ENCODE peak calls at places on chromosome 11, in seven cellular contexts. I is fibroblast of lung, S is colonic mucosa, R is Caco-2, Z is RWPE2, O is spleen, C is right cardiac atrium. B is an unnamed sample. For H3K27me3, the result is how much of the 10 kb centered on the place peaks cover.

GRCh38 chr11:12179521-12179920 is 69.1 kb downstream of the MICAL2 start:
- DNase-seq in I (no peak), S (no peak), R (no peak), Z (no peak), O (no peak), C (peak), B (no peak)

GRCh38 chr11:67312187-67313021 is 9.1 kb downstream of the SSH3 start:
- DNase-seq in I (no peak), S (peak), R (peak), Z (peak), O (peak), C (no peak), B (peak)

GRCh38 chr11:127965947-127966668 is 621.2 kb downstream of the ETS1 start:
- DNase-seq in I (peak), S (no peak), R (no peak), Z (no peak), O (no peak), C (no peak), B (no peak)

GRCh38 chr11:35662061-35662648 is 420 bp upstream of the TRIM44 start:
- DNase-seq in I (no peak), S (no peak), R (no peak), Z (no peak), O (no peak), C (no peak), B (peak)

GRCh38 chr11:19687372-19687771 is 25.3 kb upstream of the NAV2 start:
- DNase-seq in I (no peak), S (no peak), R (no peak), Z (no peak), O (no peak), C (no peak), B (no peak)

GRCh38 chr11:19633276-19633675 is 79.4 kb upstream of the NAV2 start:
- DNase-seq in I (peak), S (no peak), R (no peak), Z (no peak), O (no peak), C (peak), B (peak)

GRCh38 chr11:64104632-64105031 is 61.3 kb downstream of the MACROD1 start:
- DNase-seq in I (no peak), S (no peak), R (no peak), Z (no peak), O (no peak), C (no peak), B (no peak)

GRCh38 chr11:46338988-46339666 is 8.1 kb upstream of the DGKZ start:
- DNase-seq in I (no peak), S (no peak), R (no peak), Z (no peak), O (no peak), C (peak), B (no peak)

GRCh38 chr11:19963697-19964340 is 196.5 kb downstream of the DBX1 start:
- DNase-seq in I (no peak), S (no peak), R (no peak), Z (no peak), O (no peak), C (no peak), B (no peak)

GRCh38 chr11:128302425-128303186 is 284.8 kb downstream of the ETS1 start:
- DNase-seq in I (no peak), S (no peak), R (no peak), Z (no peak), O (no peak), C (no peak), B (no peak)

GRCh38 chr11:35234836-35235235 is 95.9 kb downstream of the CD44 start:
- DNase-seq in I (peak), S (no peak), R (no peak), Z (no peak), O (no peak), C (no peak), B (no peak)

GRCh38 chr11:67379061-67380058 is 6.0 kb upstream of the CLCF1 start:
- DNase-seq in I (peak), S (no peak), R (no peak), Z (no peak), O (no peak), C (no peak), B (no peak)

GRCh38 chr11:108467091-108467823 is at the start of gene C11orf65:
- DNase-seq in I (peak), S (peak), R (peak), Z (peak), O (peak), C (peak), B (peak)

GRCh38 chr11:15204766-15205165 is 90.0 kb downstream of the INSC start:
- DNase-seq in I (no peak), S (no peak), R (no peak), Z (no peak), O (no peak), C (no peak), B (no peak)

GRCh38 chr11:114447892-114448291 is 8.6 kb downstream of the REXO2 start:
- DNase-seq in I (peak), S (no peak), R (peak), Z (no peak), O (no peak), C (no peak), B (no peak)

GRCh38 chr11:73856001-73856663 is 20.5 kb downstream of the COA4 start:
- DNase-seq in I (no peak), S (no peak), R (no peak), Z (no peak), O (no peak), C (no peak), B (no peak)

GRCh38 chr11:34916810-34917780 is 677 bp downstream of the PDHX start:
- DNase-seq in I (peak), S (no peak), R (no peak), Z (peak), O (no peak), C (no peak), B (no peak)

DNA sequence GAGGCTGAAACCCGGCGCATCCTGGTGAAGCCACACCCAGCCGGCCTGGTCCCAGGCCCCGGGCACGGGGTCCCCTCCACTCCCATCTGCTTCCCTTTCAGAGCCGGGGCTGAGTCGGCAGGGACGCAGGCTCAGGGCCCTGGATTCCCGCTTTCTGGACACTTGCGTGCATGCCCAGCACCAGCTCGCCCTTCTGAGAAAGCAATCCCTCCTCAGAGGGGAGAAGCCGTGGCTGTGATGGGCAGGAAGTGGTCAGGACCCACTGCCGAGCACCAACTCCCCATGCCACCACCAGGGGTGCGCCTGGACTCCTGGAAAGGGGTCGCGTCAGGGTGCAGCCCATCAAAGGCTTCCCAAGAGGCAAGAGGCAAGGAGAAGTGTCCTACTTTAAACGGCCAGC is 15.1 kb downstream of the CDKN1C start:
- DNase-seq in I (no peak), S (no peak), R (no peak), Z (no peak), O (no peak), C (no peak), B (no peak)
- H3K27me3 ChIP-seq in I (under half), S (under half), R (under half), Z (under half), O (under half), C (under half), B (under half)

GRCh38 chr11:2555376-2555775 is 110.6 kb downstream of the KCNQ1 start:
- DNase-seq in I (no peak), S (no peak), R (no peak), Z (no peak), O (peak), C (no peak), B (no peak)
- H3K27me3 ChIP-seq in I (under half), S (under half), R (under half), Z (under half), O (under half), C (under half), B (under half)

DNA sequence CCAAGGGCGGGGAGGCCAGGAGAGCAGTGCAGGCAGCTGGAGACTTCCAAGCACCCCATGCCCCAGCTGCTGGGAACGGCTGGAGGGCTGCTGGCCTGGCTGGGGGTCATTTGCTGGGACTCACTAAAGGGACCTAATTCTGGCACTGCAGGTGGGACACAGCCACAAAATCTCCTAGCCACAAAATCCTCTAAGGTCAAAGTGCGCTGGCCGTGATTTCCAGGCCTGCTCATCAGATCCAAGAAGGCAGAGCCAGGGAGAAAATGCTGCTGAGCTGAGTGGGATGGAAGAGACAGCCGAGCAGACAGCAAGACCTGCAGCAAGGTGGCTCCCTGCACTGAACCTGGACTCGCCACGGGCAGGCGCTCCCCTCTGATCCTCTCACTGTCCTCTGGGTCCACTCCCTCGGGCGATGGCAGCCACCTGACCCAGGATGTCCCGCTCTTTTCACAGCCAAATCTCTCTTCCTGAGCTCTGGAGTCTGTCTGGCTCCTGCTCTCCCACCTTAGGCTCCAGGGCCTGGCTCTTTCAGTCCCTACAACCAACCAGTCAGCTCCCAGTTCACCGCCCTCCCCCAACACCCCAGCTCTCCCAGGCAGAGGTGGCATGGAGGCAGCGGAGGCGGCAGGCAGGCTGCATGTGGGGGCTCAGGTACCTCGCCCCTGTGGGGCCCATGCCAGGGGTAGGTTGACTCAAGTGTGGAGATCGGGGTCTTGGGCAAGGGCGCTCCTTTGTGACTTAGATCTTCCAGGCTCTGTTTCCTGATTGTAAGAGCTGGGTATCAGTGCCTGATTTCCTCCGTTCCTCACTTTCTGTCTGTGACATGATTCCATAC is 14.5 kb downstream of the OVOL1 start:
- DNase-seq in I (no peak), S (no peak), R (no peak), Z (no peak), O (no peak), C (no peak), B (no peak)
- H3K27me3 ChIP-seq in I (under half), S (under half), R (under half), Z (under half), O (under half), C (under half), B (under half)

DNA sequence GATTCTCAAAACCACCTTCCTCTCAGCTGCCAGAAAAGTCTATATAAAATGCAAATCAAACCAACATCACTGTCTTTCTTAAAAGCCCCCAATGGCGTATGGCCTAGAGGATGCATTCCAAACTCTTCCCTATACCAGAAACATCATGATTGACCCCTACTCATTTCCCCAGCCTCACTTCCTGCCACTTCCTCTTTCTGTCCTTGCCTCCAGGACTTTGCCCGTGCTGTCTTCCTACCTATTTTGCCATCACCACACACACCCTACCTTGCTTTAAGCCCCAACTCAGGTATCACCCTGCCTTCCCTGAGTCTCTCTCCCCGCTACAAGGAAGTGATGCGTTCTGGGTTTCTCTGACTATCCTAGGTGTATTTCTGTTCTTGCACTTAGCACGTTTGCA is 8.1 kb downstream of the POU2AF2 start:
- DNase-seq in I (no peak), S (no peak), R (no peak), Z (no peak), O (no peak), C (no peak), B (no peak)
- H3K27me3 ChIP-seq in I (under half), S (under half), R (under half), Z (under half), O (under half), C (under half), B (under half)

GRCh38 chr11:76203131-76203925 is 3.0 kb downstream of the WNT11 start:
- DNase-seq in I (no peak), S (no peak), R (no peak), Z (no peak), O (no peak), C (peak), B (no peak)
- H3K27me3 ChIP-seq in I (under half), S (under half), R (under half), Z (under half), O (half or more), C (under half), B (under half)

GRCh38 chr11:117597083-117597482 is 199.9 kb downstream of the DSCAML1 start:
- DNase-seq in I (peak), S (peak), R (peak), Z (no peak), O (no peak), C (peak), B (no peak)
- H3K27me3 ChIP-seq in I (under half), S (under half), R (under half), Z (under half), O (under half), C (under half), B (under half)

GRCh38 chr11:126058090-126058489 is 4.6 kb downstream of the CDON start:
- DNase-seq in I (no peak), S (no peak), R (no peak), Z (no peak), O (no peak), C (no peak), B (no peak)
- H3K27me3 ChIP-seq in I (under half), S (under half), R (under half), Z (under half), O (under half), C (under half), B (under half)

DNA sequence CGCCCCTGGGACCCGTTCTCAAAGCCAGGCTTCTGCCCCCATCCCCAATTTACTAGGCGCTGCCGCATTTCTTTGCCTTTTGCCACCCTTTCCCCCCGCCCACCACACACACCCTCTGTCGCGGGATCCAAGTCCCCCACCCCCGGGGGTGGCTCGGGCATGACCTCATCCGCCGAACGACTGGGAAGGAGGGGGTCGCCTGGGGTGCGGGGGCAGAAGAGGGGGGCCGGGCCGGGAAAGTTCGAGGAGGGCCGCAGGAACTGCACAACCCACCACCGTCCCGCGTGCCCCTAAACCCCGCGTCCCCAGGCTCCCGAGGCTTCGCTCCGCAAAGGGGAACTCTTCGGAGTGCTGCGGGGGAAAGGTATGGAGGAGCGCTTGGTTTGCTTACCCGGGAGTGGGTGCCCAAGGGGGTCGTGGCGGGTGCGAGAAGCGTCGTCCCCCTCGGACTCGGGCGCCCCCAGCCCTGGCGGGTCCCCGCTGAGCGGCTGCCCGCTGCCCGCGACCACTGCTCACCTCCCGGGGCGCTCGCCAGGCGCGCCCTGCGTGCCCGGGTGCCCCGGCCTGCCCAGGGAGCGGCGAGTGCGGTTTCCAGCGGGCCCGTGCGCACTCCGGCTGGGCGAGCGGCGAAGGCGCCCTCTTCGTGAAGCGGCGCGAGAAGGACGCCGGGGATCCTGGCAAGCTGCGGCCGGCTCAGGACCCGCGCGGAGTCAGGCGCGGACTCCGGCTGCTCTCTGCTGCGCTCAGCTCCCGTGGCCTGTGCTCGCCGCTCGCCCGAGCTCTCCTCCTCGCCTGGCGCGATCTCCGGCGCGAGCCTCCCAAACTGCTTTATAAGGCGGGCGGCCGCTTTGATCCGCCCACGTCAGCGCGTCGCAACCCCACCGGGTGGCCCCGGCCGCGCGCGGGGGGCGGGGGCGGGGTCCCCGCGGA is 3.9 kb upstream of the WNT11 start:
- DNase-seq in I (peak), S (peak), R (peak), Z (no peak), O (peak), C (peak), B (peak)
- H3K27me3 ChIP-seq in I (half or more), S (under half), R (under half), Z (half or more), O (half or more), C (under half), B (under half)

GRCh38 chr11:129376658-129377341 is 1.2 kb downstream of the BARX2 start:
- DNase-seq in I (no peak), S (no peak), R (no peak), Z (no peak), O (no peak), C (no peak), B (no peak)
- H3K27me3 ChIP-seq in I (under half), S (under half), R (under half), Z (under half), O (half or more), C (under half), B (under half)